ENCODE peak calls at places on chromosomes 6 and 20, in six cellular contexts. G is K562, Z is IMR-90, C is SK-N-SH, U is A549, H is HepG2. D is an unnamed sample.

GRCh38 chr6:168675375-168675774 is 234.4 kb downstream of the SMOC2 start:
- DNase-seq in G (no peak), Z (no peak), C (no peak), U (no peak), H (no peak), D (no peak)

GRCh38 chr6:35299674-35300073 is 2.1 kb downstream of the DEF6 start:
- DNase-seq in G (peak), Z (no peak), C (no peak), U (no peak), H (no peak), D (no peak)

GRCh38 chr6:170223718-170224693 is 66.9 kb downstream of the DLL1 start:
- DNase-seq in G (no peak), Z (no peak), C (peak), U (no peak), H (no peak), D (peak)

GRCh38 chr6:3868544-3868943 is 19.4 kb downstream of the FAM50B start:
- DNase-seq in G (no peak), Z (peak), C (no peak), U (no peak), H (no peak), D (no peak)

GRCh38 chr6:143498428-143498827 is 13.1 kb downstream of the FUCA2 start:
- DNase-seq in G (no peak), Z (no peak), C (no peak), U (no peak), H (no peak), D (no peak)

GRCh38 chr20:53929974-53930650 is 140.3 kb downstream of the BCAS1 start:
- DNase-seq in G (no peak), Z (no peak), C (no peak), U (no peak), H (no peak), D (no peak)

GRCh38 chr20:51404297-51405060 is 138.0 kb downstream of the NFATC2 start:
- DNase-seq in G (no peak), Z (no peak), C (no peak), U (no peak), H (no peak), D (no peak)

GRCh38 chr6:91480397-91480796 is 893.5 kb upstream of the MAP3K7 start:
- DNase-seq in G (no peak), Z (no peak), C (no peak), U (no peak), H (no peak), D (no peak)

GRCh38 chr6:157530126-157530525 is 149.1 kb downstream of the ZDHHC14 start:
- DNase-seq in G (no peak), Z (no peak), C (peak), U (no peak), H (no peak), D (no peak)

GRCh38 chr6:74073896-74074295 is 377.9 kb downstream of the CD109 start:
- DNase-seq in G (no peak), Z (peak), C (no peak), U (no peak), H (no peak), D (no peak)

GRCh38 chr6:84150680-84151079 is 76.8 kb downstream of the CEP162 start:
- DNase-seq in G (no peak), Z (peak), C (no peak), U (no peak), H (no peak), D (no peak)

GRCh38 chr6:145139451-145139850 is 595.9 kb downstream of the EPM2A start:
- DNase-seq in G (no peak), Z (peak), C (peak), U (no peak), H (no peak), D (no peak)

GRCh38 chr6:36712816-36713215 is 15.2 kb downstream of the RAB44 start:
- DNase-seq in G (no peak), Z (no peak), C (no peak), U (no peak), H (no peak), D (no peak)

GRCh38 chr6:18121580-18122127 is 823 bp downstream of the NHLRC1 start:
- DNase-seq in G (peak), Z (no peak), C (no peak), U (no peak), H (peak), D (peak)

GRCh38 chr6:37381579-37381978 is 27.8 kb downstream of the RNF8 start:
- DNase-seq in G (peak), Z (peak), C (peak), U (peak), H (peak), D (peak)

GRCh38 chr6:109456710-109457595 is 1.4 kb upstream of the MICAL1 start:
- DNase-seq in G (no peak), Z (peak), C (no peak), U (no peak), H (no peak), D (no peak)

GRCh38 chr20:51969191-51969590 is 166.9 kb upstream of the SALL4 start:
- DNase-seq in G (no peak), Z (no peak), C (no peak), U (no peak), H (no peak), D (no peak)

GRCh38 chr6:135833806-135834205 is 17.7 kb upstream of the PDE7B start:
- DNase-seq in G (no peak), Z (no peak), C (no peak), U (no peak), H (no peak), D (no peak)

GRCh38 chr6:135832186-135832585 is 19.3 kb upstream of the PDE7B start:
- DNase-seq in G (no peak), Z (no peak), C (no peak), U (no peak), H (no peak), D (no peak)

GRCh38 chr6:135842618-135843392 is 8.7 kb upstream of the PDE7B start:
- DNase-seq in G (no peak), Z (no peak), C (no peak), U (no peak), H (no peak), D (no peak)

DNA sequence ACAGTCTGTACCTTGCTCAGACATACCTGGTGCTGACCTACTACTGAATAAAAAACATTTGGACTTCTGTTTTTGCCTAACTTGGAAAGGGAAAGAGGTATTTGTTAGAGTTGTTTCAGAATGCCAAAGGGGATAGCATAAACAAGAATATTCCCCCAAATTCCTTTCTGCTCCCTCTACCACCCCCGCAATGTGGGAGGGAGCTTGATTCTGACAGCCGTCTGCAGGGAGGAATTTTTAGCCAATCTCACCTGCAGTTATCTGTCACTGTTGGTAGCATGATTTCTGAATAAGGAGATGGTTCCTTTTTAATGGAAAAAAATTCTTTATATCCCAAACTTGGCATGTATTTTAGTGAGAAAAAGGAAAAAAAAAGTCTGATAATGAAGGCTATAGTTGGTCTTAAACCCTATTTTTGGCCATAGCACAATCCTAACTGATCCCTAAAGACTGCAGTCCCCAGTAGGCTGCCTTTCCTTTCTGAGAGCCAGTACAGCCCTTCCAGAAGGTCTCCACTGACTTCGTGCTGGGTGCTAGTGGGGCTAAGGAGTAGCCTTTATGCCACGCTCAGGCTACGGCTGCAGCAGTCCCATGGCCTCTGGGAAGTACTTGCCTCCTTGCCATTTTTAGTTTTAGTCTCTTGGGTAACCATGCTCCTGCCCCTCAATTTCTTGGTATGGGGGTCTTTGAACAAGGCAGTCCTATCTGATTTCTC is 13.6 kb upstream of the PDE7B start:
- DNase-seq in G (no peak), Z (no peak), C (no peak), U (no peak), H (no peak), D (no peak)
- TF ChIP-seq RFX5 in G (no peak), Z (no peak), C (no peak), U (no peak), H (no peak), D (no peak)

DNA sequence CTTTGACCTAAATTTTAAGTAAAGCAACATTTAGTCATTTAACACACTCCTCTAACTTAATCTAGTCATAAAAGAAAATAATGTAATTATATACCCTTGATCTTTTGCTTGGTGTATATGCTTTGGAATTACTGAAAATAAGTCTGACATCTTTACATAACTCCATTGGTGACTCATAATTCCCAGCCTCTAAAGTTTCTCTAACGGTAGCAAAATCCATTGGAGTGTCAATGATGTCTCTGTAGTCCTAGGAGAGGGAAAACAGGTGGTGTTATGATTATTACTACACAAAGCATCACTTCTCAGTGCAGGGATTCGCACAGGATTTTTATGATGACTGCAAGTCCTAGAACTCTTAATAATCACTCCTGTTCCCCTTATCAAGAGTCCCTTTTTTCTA is 80.2 kb downstream of the IRAK1BP1 start:
- DNase-seq in G (no peak), Z (peak), C (no peak), U (no peak), H (no peak), D (no peak)
- TF ChIP-seq RFX5 in G (no peak), Z (no peak), C (no peak), U (no peak), H (no peak), D (no peak)

GRCh38 chr20:63177785-63178444 is 38.0 kb downstream of the YTHDF1 start:
- DNase-seq in G (no peak), Z (no peak), C (no peak), U (no peak), H (no peak), D (no peak)
- TF ChIP-seq RFX5 in G (no peak), Z (no peak), C (no peak), U (no peak), H (no peak), D (no peak)

GRCh38 chr6:25301358-25301757 is 22.2 kb downstream of the CARMIL1 start:
- DNase-seq in G (no peak), Z (no peak), C (no peak), U (no peak), H (no peak), D (no peak)
- TF ChIP-seq RFX5 in G (no peak), Z (no peak), C (no peak), U (no peak), H (no peak), D (no peak)

GRCh38 chr20:13771853-13772453 is 12.8 kb downstream of the ESF1 start:
- DNase-seq in G (no peak), Z (peak), C (peak), U (peak), H (peak), D (no peak)

GRCh38 chr20:13778827-13779226 is 5.9 kb downstream of the ESF1 start:
- DNase-seq in G (no peak), Z (no peak), C (no peak), U (no peak), H (no peak), D (no peak)

GRCh38 chr20:13772529-13772928 is 12.2 kb downstream of the ESF1 start:
- DNase-seq in G (no peak), Z (peak), C (no peak), U (no peak), H (no peak), D (no peak)

GRCh38 chr20:13775867-13776266 is 8.9 kb downstream of the ESF1 start:
- DNase-seq in G (no peak), Z (no peak), C (no peak), U (no peak), H (no peak), D (no peak)

GRCh38 chr20:13777171-13777601 is 7.5 kb downstream of the ESF1 start:
- DNase-seq in G (no peak), Z (peak), C (no peak), U (no peak), H (no peak), D (no peak)
- TF ChIP-seq RFX5 in G (no peak), Z (no peak), C (no peak), U (no peak), H (no peak), D (no peak)

GRCh38 chr6:14862845-14863244 is 383.0 kb upstream of the JARID2 start:
- DNase-seq in G (no peak), Z (no peak), C (no peak), U (no peak), H (no peak), D (no peak)

GRCh38 chr6:14865609-14866100 is 380.2 kb upstream of the JARID2 start:
- DNase-seq in G (peak), Z (peak), C (no peak), U (no peak), H (no peak), D (no peak)

GRCh38 chr6:14861491-14861943 is 384.4 kb upstream of the JARID2 start:
- DNase-seq in G (peak), Z (no peak), C (no peak), U (no peak), H (no peak), D (peak)

GRCh38 chr6:14867807-14868206 is 378.1 kb upstream of the JARID2 start:
- DNase-seq in G (peak), Z (no peak), C (no peak), U (no peak), H (no peak), D (no peak)

DNA sequence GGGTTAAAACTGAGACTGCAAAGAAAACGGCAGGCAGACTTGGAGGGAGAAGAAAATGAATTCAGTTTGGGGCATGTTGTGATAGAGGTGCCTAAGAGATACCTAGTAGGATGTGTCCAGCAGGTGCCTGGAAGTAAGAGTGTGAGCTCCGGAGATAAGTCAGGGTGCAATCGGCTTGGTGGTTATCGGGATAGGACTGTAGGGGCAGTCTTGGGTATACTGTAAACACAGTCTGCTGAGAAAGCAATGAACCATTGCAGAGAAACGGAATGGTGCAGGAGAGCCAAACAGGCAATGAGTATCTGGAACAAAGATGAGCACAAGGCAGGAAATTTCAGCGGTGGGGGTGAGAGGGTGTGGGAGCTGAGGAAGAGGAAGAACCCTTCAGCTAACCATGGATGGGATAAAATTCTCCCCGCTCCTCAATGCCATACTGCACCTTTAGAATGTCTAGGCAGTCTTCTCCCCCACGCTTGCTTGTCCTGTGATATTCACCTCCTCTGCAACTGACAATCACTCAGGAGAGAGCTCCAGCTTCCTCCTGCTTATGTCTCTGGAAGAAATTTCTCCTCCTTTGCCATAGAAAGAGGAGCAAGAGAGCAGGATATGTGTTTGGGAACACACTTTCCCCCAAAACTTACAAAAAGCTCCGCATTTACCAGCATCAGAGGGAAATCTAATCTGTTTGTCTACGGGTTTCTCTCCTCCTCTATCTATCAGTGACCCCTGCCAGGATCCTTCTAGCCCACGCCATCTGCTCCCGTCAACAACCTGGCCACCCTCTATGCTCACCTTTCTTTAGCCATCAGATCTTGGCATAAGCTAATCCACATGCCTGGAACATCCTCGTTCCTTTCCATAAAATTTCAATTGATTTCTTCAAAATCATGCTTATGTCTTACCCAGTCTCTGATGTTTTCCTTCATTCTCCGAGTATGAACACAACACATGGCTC is 381.7 kb upstream of the JARID2 start:
- DNase-seq in G (peak), Z (no peak), C (no peak), U (no peak), H (no peak), D (no peak)
- TF ChIP-seq RFX5 in G (no peak), Z (no peak), C (no peak), U (no peak), H (no peak), D (no peak)

GRCh38 chr6:906920-907319 is 214.0 kb upstream of the EXOC2 start:
- DNase-seq in G (no peak), Z (peak), C (no peak), U (peak), H (no peak), D (no peak)
- TF ChIP-seq RFX5 in G (no peak), Z (no peak), C (no peak), U (no peak), H (no peak), D (no peak)

DNA sequence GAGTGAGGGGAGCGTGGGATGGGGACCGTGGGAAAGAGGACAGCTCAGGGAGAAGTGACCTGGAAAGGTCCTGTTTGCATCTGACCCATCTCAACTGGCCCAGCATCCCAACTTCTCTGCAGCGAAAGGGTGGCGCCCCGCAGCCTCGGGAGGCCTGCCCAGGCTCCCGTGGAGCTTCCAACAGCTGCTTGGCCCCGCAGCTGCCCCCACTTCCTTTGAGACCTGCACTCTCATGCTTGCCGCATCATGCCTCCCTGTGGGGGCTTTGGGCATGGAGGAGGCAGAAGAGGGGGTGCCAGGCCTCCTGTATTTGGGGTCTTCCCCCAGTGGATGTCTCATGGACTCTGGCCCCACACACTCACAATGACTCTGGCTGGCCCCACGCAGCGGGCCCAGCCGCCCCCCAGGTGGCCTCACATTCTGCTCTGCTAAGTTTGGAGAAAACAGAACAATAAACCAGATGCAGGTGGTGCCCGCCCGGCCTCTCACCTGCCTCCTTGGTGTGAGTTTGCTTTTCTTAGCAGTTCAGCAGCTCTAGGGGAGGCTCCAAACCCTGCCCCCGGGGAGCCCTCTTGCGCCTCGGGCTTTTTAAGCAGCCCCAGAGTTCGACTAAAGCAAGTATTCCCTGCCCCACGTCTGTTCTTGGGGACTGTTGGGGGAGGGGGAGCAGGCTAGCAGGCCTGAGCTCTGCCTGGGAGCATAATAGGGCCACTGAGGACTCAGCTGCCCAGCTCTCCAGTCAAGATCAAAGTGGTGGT is 40.6 kb downstream of the CPXM1 start:
- DNase-seq in G (no peak), Z (no peak), C (no peak), U (no peak), H (no peak), D (no peak)
- TF ChIP-seq RFX5 in G (no peak), Z (no peak), C (no peak), U (no peak), H (no peak), D (no peak)

DNA sequence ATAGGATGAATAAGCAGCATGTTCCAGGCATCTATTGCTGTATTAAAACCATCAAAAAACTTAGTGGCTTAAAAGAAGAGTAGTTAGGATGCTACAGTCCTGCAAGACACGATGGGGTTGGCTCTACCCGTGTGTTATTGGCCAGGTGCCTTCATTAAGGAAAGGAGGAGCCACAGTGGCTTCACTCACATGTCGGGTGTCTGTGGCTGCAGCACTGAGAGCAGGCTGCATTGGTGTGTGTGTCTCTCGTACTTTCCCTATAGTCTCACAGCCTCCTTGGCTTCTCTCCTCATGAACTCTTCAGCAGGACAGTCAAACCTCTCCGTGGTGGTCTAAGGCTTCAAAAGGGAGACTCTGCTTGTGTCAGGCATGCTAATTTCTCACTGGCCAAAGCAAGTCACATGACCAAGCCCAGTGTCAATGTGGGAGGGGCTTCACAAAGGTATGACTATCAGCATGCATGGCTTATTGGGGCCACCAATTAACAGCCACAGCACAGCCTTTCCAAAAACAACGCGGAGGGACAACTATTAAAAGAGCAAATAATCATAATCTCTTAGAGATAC is 402.8 kb downstream of the KIF16B start:
- DNase-seq in G (no peak), Z (no peak), C (no peak), U (no peak), H (no peak), D (no peak)
- TF ChIP-seq RFX5 in G (no peak), Z (no peak), C (no peak), U (no peak), H (no peak), D (no peak)

GRCh38 chr20:25035924-25036323 is 22.0 kb downstream of the ACSS1 start:
- DNase-seq in G (no peak), Z (no peak), C (no peak), U (no peak), H (no peak), D (no peak)
- TF ChIP-seq RFX5 in G (no peak), Z (no peak), C (no peak), U (no peak), H (no peak), D (no peak)